ENCODE peak calls at places on chromosome 17, in seven cellular contexts. W, R, I, L, P, X and Z are unnamed samples. For H3K4me1, the result is how much of the 10 kb centered on the place peaks cover.

GRCh38 chr17:77736207-77736600 is 222.3 kb upstream of the TNRC6C start:
- DNase-seq in X (peak), W (peak), I (no peak), P (no peak), L (no peak), R (no peak), Z (peak)

GRCh38 chr17:44917456-44917855 is 2.2 kb upstream of the GFAP start:
- DNase-seq in R (no peak), I (no peak), L (peak), W (no peak), X (no peak), P (no peak), Z (no peak)

GRCh38 chr17:41664172-41664457 is 24.6 kb upstream of the EIF1 start:
- DNase-seq in W (no peak), R (no peak), P (no peak), L (no peak), I (no peak), X (no peak), Z (no peak)

GRCh38 chr17:59311051-59311468 is 20.4 kb upstream of the YPEL2 start:
- DNase-seq in I (no peak), X (peak), L (no peak), R (peak), W (peak), P (peak), Z (no peak)

GRCh38 chr17:1764274-1764673 is 2.4 kb downstream of the SERPINF1 start:
- DNase-seq in I (peak), R (peak), L (peak), W (no peak), X (no peak), P (peak), Z (peak)

GRCh38 chr17:68326681-68327080 is 35.4 kb downstream of the ARSG start:
- DNase-seq in W (no peak), I (no peak), R (no peak), X (no peak), L (no peak), P (peak), Z (no peak)

GRCh38 chr17:39461911-39462641 is 790 bp downstream of the CDK12 start:
- DNase-seq in W (peak), P (peak), R (peak), X (no peak), L (no peak), I (no peak), Z (no peak)

GRCh38 chr17:34487616-34488015 is 91.8 kb upstream of the TMEM132E start:
- DNase-seq in I (no peak), R (peak), X (peak), W (no peak), P (no peak), L (no peak), Z (no peak)

GRCh38 chr17:39726617-39727016 is 3.7 kb downstream of the MIEN1 start:
- DNase-seq in R (no peak), W (no peak), P (no peak), I (no peak), L (no peak), X (no peak), Z (no peak)

GRCh38 chr17:67025216-67025792 is 19.1 kb upstream of the CACNG1 start:
- DNase-seq in P (no peak), L (no peak), W (no peak), R (no peak), X (no peak), I (no peak), Z (no peak)

GRCh38 chr17:33725675-33726271 is 432.7 kb upstream of the ASIC2 start:
- DNase-seq in X (peak), W (peak), L (no peak), P (no peak), R (peak), I (no peak), Z (no peak)

GRCh38 chr17:7717756-7718350 is 309 bp downstream of the DNAH2 start:
- DNase-seq in P (no peak), L (no peak), R (no peak), W (peak), X (no peak), I (no peak), Z (no peak)

GRCh38 chr17:33055171-33055611 is 63.5 kb downstream of the SPACA3 start:
- DNase-seq in X (no peak), R (no peak), L (no peak), P (no peak), W (no peak), I (no peak), Z (peak)

GRCh38 chr17:41717408-41718286 is 5.5 kb downstream of the GAST start:
- DNase-seq in I (no peak), L (no peak), W (no peak), X (no peak), R (no peak), P (peak), Z (no peak)

GRCh38 chr17:68305132-68305531 is 13.8 kb downstream of the ARSG start:
- DNase-seq in X (no peak), R (no peak), P (no peak), I (no peak), L (no peak), W (no peak), Z (no peak)

GRCh38 chr17:13362341-13363122 is 239.2 kb downstream of the HS3ST3A1 start:
- DNase-seq in W (no peak), I (no peak), X (peak), R (no peak), L (no peak), P (peak), Z (no peak)

GRCh38 chr17:32596206-32596605 is 109.4 kb downstream of the CDK5R1 start:
- DNase-seq in R (no peak), X (no peak), I (no peak), P (no peak), W (no peak), L (no peak), Z (no peak)

GRCh38 chr17:44872131-44872768 is 24.6 kb downstream of the HIGD1B start:
- DNase-seq in P (no peak), I (peak), L (no peak), X (no peak), W (no peak), R (no peak), Z (peak)

GRCh38 chr17:61410100-61410551 is 10.5 kb downstream of the TBX2 start:
- DNase-seq in L (peak), I (peak), P (no peak), X (no peak), R (peak), W (no peak), Z (no peak)

GRCh38 chr17:7846765-7847661 is 7.9 kb upstream of the TMEM88 start:
- DNase-seq in X (no peak), R (no peak), P (no peak), I (no peak), L (peak), W (no peak), Z (no peak)

DNA sequence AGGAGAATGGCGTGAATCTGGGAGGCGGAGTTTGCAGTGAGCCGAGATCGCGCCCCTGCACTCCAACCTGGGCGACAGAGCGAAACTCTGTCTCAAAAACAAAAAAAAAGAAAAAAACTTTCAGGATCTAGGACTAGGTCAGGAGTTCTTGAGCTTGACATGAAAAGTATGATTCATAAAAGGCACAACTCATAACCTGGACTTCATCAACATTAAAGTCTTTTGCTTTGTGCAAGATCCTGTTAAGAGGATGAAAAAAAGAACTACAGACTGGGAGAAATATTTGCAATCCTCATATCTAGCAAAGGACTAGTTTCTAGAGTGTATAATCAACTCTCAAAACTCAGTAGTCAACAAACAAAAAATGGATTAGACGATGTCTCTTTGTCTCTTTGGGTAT is 40.0 kb downstream of the TBC1D16 start:
- DNase-seq in R (no peak), I (no peak), W (no peak), L (no peak), X (no peak), P (no peak), Z (no peak)
- H3K4me3 ChIP-seq in R (no peak), I (no peak), W (no peak), L (no peak), X (no peak), P (no peak), Z (no peak)

GRCh38 chr17:29617481-29618271 is 5.0 kb downstream of the CORO6 start:
- DNase-seq in R (no peak), L (no peak), W (peak), X (peak), I (peak), P (peak), Z (no peak)

GRCh38 chr17:29615048-29615385 is 7.7 kb downstream of the CORO6 start:
- DNase-seq in L (no peak), R (no peak), W (no peak), X (peak), P (no peak), I (peak), Z (no peak)

GRCh38 chr17:29617125-29617480 is 5.6 kb downstream of the CORO6 start:
- DNase-seq in L (peak), X (peak), I (peak), R (peak), W (peak), P (no peak), Z (peak)

GRCh38 chr17:29615492-29616299 is 7.0 kb downstream of the CORO6 start:
- DNase-seq in I (peak), L (peak), W (peak), R (no peak), P (peak), X (peak), Z (peak)

GRCh38 chr17:29616300-29617048 is 6.2 kb downstream of the CORO6 start:
- DNase-seq in L (no peak), I (no peak), X (no peak), W (no peak), R (no peak), P (no peak), Z (no peak)
- H3K4me1 ChIP-seq in L (under half), I (half or more), X (under half), W (under half), R (under half), P (under half), Z (half or more)

GRCh38 chr17:62965649-62966425 is at the start of gene TANC2:
- DNase-seq in W (peak), P (peak), R (peak), X (peak), I (peak), L (peak), Z (peak)

GRCh38 chr17:62970617-62971016 is 4.6 kb downstream of the TANC2 start:
- DNase-seq in X (no peak), L (no peak), R (no peak), I (no peak), P (no peak), W (no peak), Z (no peak)

GRCh38 chr17:62967111-62967449 is 1.0 kb downstream of the TANC2 start:
- DNase-seq in W (no peak), R (no peak), X (no peak), I (no peak), L (no peak), P (no peak), Z (no peak)

GRCh38 chr17:62966426-62967110 is 533 bp downstream of the TANC2 start:
- DNase-seq in L (no peak), X (peak), P (peak), R (peak), I (no peak), W (peak), Z (no peak)

DNA sequence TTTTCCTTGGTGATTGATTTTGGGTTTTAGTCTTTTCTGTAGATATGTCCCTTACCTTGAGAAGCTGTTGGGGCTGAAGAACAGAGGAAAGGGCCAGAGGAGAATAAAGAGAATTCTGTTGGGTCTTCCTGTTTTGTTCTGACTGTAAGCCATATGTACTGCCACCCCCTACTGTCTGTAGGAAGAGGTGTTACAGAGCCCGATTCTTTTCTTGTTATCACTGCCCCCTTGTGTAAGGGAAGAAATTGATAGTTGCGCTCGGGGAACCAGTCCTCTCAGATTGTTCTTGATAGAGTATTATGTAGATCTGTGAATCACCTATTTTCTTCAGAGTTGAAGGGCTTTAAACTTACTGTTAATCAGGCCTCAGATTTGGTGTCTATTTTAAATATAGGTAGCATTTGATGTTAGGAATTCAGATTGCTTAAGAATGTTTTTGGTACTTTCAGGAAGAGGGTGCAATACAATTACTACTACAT is 2.4 kb downstream of the TANC2 start:
- DNase-seq in R (peak), P (peak), L (no peak), X (peak), I (no peak), W (peak), Z (no peak)
- TF ChIP-seq CTCF in R (peak), P (peak), L (peak), X (peak), I (peak), W (peak), Z (peak)

DNA sequence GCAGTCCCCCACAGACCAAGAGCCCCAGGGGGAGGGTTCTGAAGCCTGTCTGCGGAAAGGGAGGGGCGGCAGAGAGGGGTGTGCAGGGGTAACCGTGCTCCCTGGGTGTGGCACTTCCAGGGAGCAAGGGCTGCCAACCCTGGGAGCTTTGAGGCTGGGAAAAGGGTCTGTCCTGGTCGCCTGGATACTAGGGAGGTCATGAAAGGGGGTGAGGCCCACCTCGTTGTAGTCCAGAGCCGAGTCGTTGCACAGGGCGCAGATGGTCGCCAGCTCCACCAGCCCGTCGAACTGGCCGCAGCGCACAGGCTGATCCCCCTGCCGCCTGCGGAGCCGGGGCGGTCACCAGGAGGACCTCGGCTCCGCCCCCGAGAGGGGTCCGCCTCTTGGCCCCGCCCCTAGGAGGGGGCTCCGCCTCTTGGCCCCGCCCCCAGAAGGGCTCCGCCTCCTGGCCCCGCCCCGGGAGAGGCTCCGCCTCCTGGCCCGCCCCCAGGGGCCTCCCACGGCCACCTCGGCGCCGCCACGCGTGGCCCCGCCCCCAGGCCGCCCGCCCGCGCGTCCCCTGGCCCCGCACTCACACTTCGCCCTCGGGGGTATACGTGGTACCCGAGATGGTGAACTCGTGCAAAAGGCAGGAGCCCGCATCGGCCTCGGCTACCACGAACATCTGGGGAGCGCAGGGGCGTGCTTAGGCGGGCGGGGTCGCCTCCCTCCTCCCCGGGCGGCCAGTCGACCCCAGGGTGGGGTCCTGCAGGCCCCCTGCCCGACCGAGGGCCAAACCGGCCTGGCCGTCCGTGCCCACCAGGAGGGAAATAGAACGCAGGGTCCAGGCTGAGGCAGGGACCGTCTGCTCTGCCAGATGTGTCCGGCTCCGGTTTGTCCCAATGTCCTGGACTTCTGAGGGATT is 19.5 kb downstream of the ATP2A3 start:
- DNase-seq in X (peak), R (peak), L (no peak), P (no peak), W (peak), I (peak), Z (no peak)
- H3K4me3 ChIP-seq in X (peak), R (peak), L (peak), P (no peak), W (no peak), I (peak), Z (peak)

GRCh38 chr17:57542518-57542917 is 202.6 kb downstream of the CCDC182 start:
- DNase-seq in W (no peak), I (no peak), P (no peak), R (no peak), L (no peak), X (no peak), Z (no peak)
- H3K4me1 ChIP-seq in W (half or more), I (under half), P (under half), R (half or more), L (under half), X (half or more), Z (half or more)